ENCODE peak calls at places on chromosome 13, in seven cellular contexts. One of them, this sample, is unnamed.

GRCh38 chr13:113860579-113861432 is 3.1 kb downstream of the GAS6 start:
- DNase-seq in GM18507: no peak
- DNase-seq in upper lobe of left lung: peak
- DNase-seq in activated T-cell treated with anti-CD3 and anti-CD28 coated beads for 1 hour: no peak
- DNase-seq in Daoy: no peak
- DNase-seq in EL: no peak
- DNase-seq in effector memory CD4-positive, alpha-beta T cell: no peak
- DNase-seq in this sample: no peak

GRCh38 chr13:30708541-30708940 is 26.8 kb upstream of the ALOX5AP start:
- DNase-seq in GM18507: no peak
- DNase-seq in upper lobe of left lung: no peak
- DNase-seq in activated T-cell treated with anti-CD3 and anti-CD28 coated beads for 1 hour: no peak
- DNase-seq in Daoy: no peak
- DNase-seq in EL: peak
- DNase-seq in effector memory CD4-positive, alpha-beta T cell: no peak
- DNase-seq in this sample: no peak

GRCh38 chr13:73751290-73751689 is 382.9 kb downstream of the KLF12 start:
- DNase-seq in GM18507: no peak
- DNase-seq in upper lobe of left lung: no peak
- DNase-seq in activated T-cell treated with anti-CD3 and anti-CD28 coated beads for 1 hour: no peak
- DNase-seq in Daoy: no peak
- DNase-seq in EL: no peak
- DNase-seq in effector memory CD4-positive, alpha-beta T cell: no peak
- DNase-seq in this sample: no peak

GRCh38 chr13:27673911-27674310 is 52.2 kb downstream of the POLR1D start:
- DNase-seq in GM18507: no peak
- DNase-seq in upper lobe of left lung: no peak
- DNase-seq in activated T-cell treated with anti-CD3 and anti-CD28 coated beads for 1 hour: no peak
- DNase-seq in Daoy: no peak
- DNase-seq in EL: no peak
- DNase-seq in effector memory CD4-positive, alpha-beta T cell: no peak
- DNase-seq in this sample: no peak

GRCh38 chr13:62837895-62838294 is 1422.2 kb upstream of the PCDH20 start:
- DNase-seq in GM18507: no peak
- DNase-seq in upper lobe of left lung: no peak
- DNase-seq in activated T-cell treated with anti-CD3 and anti-CD28 coated beads for 1 hour: no peak
- DNase-seq in Daoy: no peak
- DNase-seq in EL: no peak
- DNase-seq in effector memory CD4-positive, alpha-beta T cell: no peak
- DNase-seq in this sample: no peak

GRCh38 chr13:50940509-50940908 is 30.9 kb downstream of the RNASEH2B start:
- DNase-seq in GM18507: no peak
- DNase-seq in upper lobe of left lung: no peak
- DNase-seq in activated T-cell treated with anti-CD3 and anti-CD28 coated beads for 1 hour: no peak
- DNase-seq in Daoy: no peak
- DNase-seq in EL: no peak
- DNase-seq in effector memory CD4-positive, alpha-beta T cell: no peak
- DNase-seq in this sample: no peak

GRCh38 chr13:40452038-40452666 is 214.3 kb downstream of the FOXO1 start:
- DNase-seq in GM18507: no peak
- DNase-seq in upper lobe of left lung: no peak
- DNase-seq in activated T-cell treated with anti-CD3 and anti-CD28 coated beads for 1 hour: no peak
- DNase-seq in Daoy: no peak
- DNase-seq in EL: no peak
- DNase-seq in effector memory CD4-positive, alpha-beta T cell: no peak
- DNase-seq in this sample: no peak

GRCh38 chr13:59982631-59983382 is 180.9 kb downstream of the DIAPH3 start:
- DNase-seq in GM18507: no peak
- DNase-seq in upper lobe of left lung: no peak
- DNase-seq in activated T-cell treated with anti-CD3 and anti-CD28 coated beads for 1 hour: no peak
- DNase-seq in Daoy: no peak
- DNase-seq in EL: peak
- DNase-seq in effector memory CD4-positive, alpha-beta T cell: no peak
- DNase-seq in this sample: no peak

GRCh38 chr13:106143930-106144709 is 391.3 kb downstream of the EFNB2 start:
- DNase-seq in GM18507: no peak
- DNase-seq in upper lobe of left lung: no peak
- DNase-seq in activated T-cell treated with anti-CD3 and anti-CD28 coated beads for 1 hour: no peak
- DNase-seq in Daoy: no peak
- DNase-seq in EL: no peak
- DNase-seq in effector memory CD4-positive, alpha-beta T cell: no peak
- DNase-seq in this sample: no peak

GRCh38 chr13:21138561-21138960 is 37.8 kb downstream of the SKA3 start:
- DNase-seq in GM18507: no peak
- DNase-seq in upper lobe of left lung: no peak
- DNase-seq in activated T-cell treated with anti-CD3 and anti-CD28 coated beads for 1 hour: no peak
- DNase-seq in Daoy: no peak
- DNase-seq in EL: no peak
- DNase-seq in effector memory CD4-positive, alpha-beta T cell: no peak
- DNase-seq in this sample: no peak

GRCh38 chr13:110073982-110074381 is 233.0 kb downstream of the COL4A1 start:
- DNase-seq in GM18507: no peak
- DNase-seq in upper lobe of left lung: no peak
- DNase-seq in activated T-cell treated with anti-CD3 and anti-CD28 coated beads for 1 hour: no peak
- DNase-seq in Daoy: no peak
- DNase-seq in EL: no peak
- DNase-seq in effector memory CD4-positive, alpha-beta T cell: no peak
- DNase-seq in this sample: no peak

GRCh38 chr13:44801990-44802389 is 187.3 kb downstream of the NUFIP1 start:
- DNase-seq in GM18507: no peak
- DNase-seq in upper lobe of left lung: peak
- DNase-seq in activated T-cell treated with anti-CD3 and anti-CD28 coated beads for 1 hour: no peak
- DNase-seq in Daoy: peak
- DNase-seq in EL: peak
- DNase-seq in effector memory CD4-positive, alpha-beta T cell: no peak
- DNase-seq in this sample: no peak

GRCh38 chr13:88908896-88909535 is 1237.8 kb downstream of the SLITRK5 start:
- DNase-seq in GM18507: no peak
- DNase-seq in upper lobe of left lung: no peak
- DNase-seq in activated T-cell treated with anti-CD3 and anti-CD28 coated beads for 1 hour: no peak
- DNase-seq in Daoy: no peak
- DNase-seq in EL: no peak
- DNase-seq in effector memory CD4-positive, alpha-beta T cell: no peak
- DNase-seq in this sample: no peak

GRCh38 chr13:44302948-44303575 is 70.6 kb upstream of the SERP2 start:
- DNase-seq in GM18507: no peak
- DNase-seq in upper lobe of left lung: no peak
- DNase-seq in activated T-cell treated with anti-CD3 and anti-CD28 coated beads for 1 hour: no peak
- DNase-seq in Daoy: peak
- DNase-seq in EL: no peak
- DNase-seq in effector memory CD4-positive, alpha-beta T cell: no peak
- DNase-seq in this sample: peak

GRCh38 chr13:91133941-91134772 is 213.3 kb upstream of the MIR17HG start:
- DNase-seq in GM18507: no peak
- DNase-seq in upper lobe of left lung: peak
- DNase-seq in activated T-cell treated with anti-CD3 and anti-CD28 coated beads for 1 hour: no peak
- DNase-seq in Daoy: peak
- DNase-seq in EL: peak
- DNase-seq in effector memory CD4-positive, alpha-beta T cell: no peak
- DNase-seq in this sample: peak

GRCh38 chr13:59182241-59182640 is 981.5 kb downstream of the DIAPH3 start:
- DNase-seq in GM18507: no peak
- DNase-seq in upper lobe of left lung: no peak
- DNase-seq in activated T-cell treated with anti-CD3 and anti-CD28 coated beads for 1 hour: no peak
- DNase-seq in Daoy: no peak
- DNase-seq in EL: no peak
- DNase-seq in effector memory CD4-positive, alpha-beta T cell: no peak
- DNase-seq in this sample: no peak

GRCh38 chr13:44815507-44816074 is 173.7 kb downstream of the NUFIP1 start:
- DNase-seq in GM18507: no peak
- DNase-seq in upper lobe of left lung: peak
- DNase-seq in activated T-cell treated with anti-CD3 and anti-CD28 coated beads for 1 hour: no peak
- DNase-seq in Daoy: peak
- DNase-seq in EL: peak
- DNase-seq in effector memory CD4-positive, alpha-beta T cell: no peak
- DNase-seq in this sample: no peak

GRCh38 chr13:103859952-103860351 is 793.7 kb upstream of the SLC10A2 start:
- DNase-seq in GM18507: no peak
- DNase-seq in upper lobe of left lung: no peak
- DNase-seq in activated T-cell treated with anti-CD3 and anti-CD28 coated beads for 1 hour: no peak
- DNase-seq in Daoy: no peak
- DNase-seq in EL: no peak
- DNase-seq in effector memory CD4-positive, alpha-beta T cell: no peak
- DNase-seq in this sample: peak

GRCh38 chr13:42847891-42848663 is 66.7 kb downstream of the FAM216B start:
- DNase-seq in GM18507: no peak
- DNase-seq in upper lobe of left lung: no peak
- DNase-seq in activated T-cell treated with anti-CD3 and anti-CD28 coated beads for 1 hour: no peak
- DNase-seq in Daoy: no peak
- DNase-seq in EL: no peak
- DNase-seq in effector memory CD4-positive, alpha-beta T cell: no peak
- DNase-seq in this sample: no peak

GRCh38 chr13:98860491-98860890 is 108.0 kb upstream of the SLC15A1 start:
- DNase-seq in GM18507: no peak
- DNase-seq in upper lobe of left lung: no peak
- DNase-seq in activated T-cell treated with anti-CD3 and anti-CD28 coated beads for 1 hour: no peak
- DNase-seq in Daoy: no peak
- DNase-seq in EL: no peak
- DNase-seq in effector memory CD4-positive, alpha-beta T cell: no peak
- DNase-seq in this sample: no peak

GRCh38 chr13:46354143-46355087 is 32.6 kb downstream of the RUBCNL start:
- DNase-seq in GM18507: no peak
- DNase-seq in upper lobe of left lung: no peak
- DNase-seq in activated T-cell treated with anti-CD3 and anti-CD28 coated beads for 1 hour: no peak
- DNase-seq in Daoy: peak
- DNase-seq in EL: peak
- DNase-seq in effector memory CD4-positive, alpha-beta T cell: no peak
- DNase-seq in this sample: no peak

GRCh38 chr13:46040763-46041162 is 11.8 kb downstream of the ZC3H13 start:
- DNase-seq in GM18507: no peak
- DNase-seq in upper lobe of left lung: no peak
- DNase-seq in activated T-cell treated with anti-CD3 and anti-CD28 coated beads for 1 hour: no peak
- DNase-seq in Daoy: no peak
- DNase-seq in EL: no peak
- DNase-seq in effector memory CD4-positive, alpha-beta T cell: no peak
- DNase-seq in this sample: no peak

GRCh38 chr13:40164137-40164536 is 502.3 kb downstream of the FOXO1 start:
- DNase-seq in GM18507: no peak
- DNase-seq in upper lobe of left lung: peak
- DNase-seq in activated T-cell treated with anti-CD3 and anti-CD28 coated beads for 1 hour: no peak
- DNase-seq in Daoy: no peak
- DNase-seq in EL: peak
- DNase-seq in effector memory CD4-positive, alpha-beta T cell: no peak
- DNase-seq in this sample: no peak

GRCh38 chr13:27203854-27204253 is 32.2 kb upstream of the USP12 start:
- DNase-seq in GM18507: no peak
- DNase-seq in upper lobe of left lung: no peak
- DNase-seq in activated T-cell treated with anti-CD3 and anti-CD28 coated beads for 1 hour: no peak
- DNase-seq in Daoy: no peak
- DNase-seq in EL: peak
- DNase-seq in effector memory CD4-positive, alpha-beta T cell: no peak
- DNase-seq in this sample: no peak

GRCh38 chr13:100490692-100491091 is 97.9 kb downstream of the GGACT start:
- DNase-seq in GM18507: no peak
- DNase-seq in upper lobe of left lung: peak
- DNase-seq in activated T-cell treated with anti-CD3 and anti-CD28 coated beads for 1 hour: no peak
- DNase-seq in Daoy: no peak
- DNase-seq in EL: no peak
- DNase-seq in effector memory CD4-positive, alpha-beta T cell: no peak
- DNase-seq in this sample: no peak